ENCODE peak calls at places on chromosomes 16 and 17, in five cellular contexts. B, R, S, D and Z are unnamed samples.

GRCh38 chr17:75829747-75830146 is 14.5 kb downstream of the UNC13D start:
- DNase-seq in B (no peak), R (peak; percentile 61), S (no peak), D (no peak), Z (no peak)

GRCh38 chr16:84086996-84087395 is 29.7 kb downstream of the MBTPS1 start:
- DNase-seq in S (no peak), D (no peak), B (no peak), R (no peak), Z (no peak)

GRCh38 chr16:62041401-62041800 is 5.2 kb upstream of the CDH8 start:
- DNase-seq in D (no peak), B (no peak), R (no peak), S (peak; percentile 45), Z (peak; percentile 27)

GRCh38 chr16:77289331-77289809 is 90.2 kb downstream of the SYCE1L start:
- DNase-seq in B (no peak), D (peak; percentile 59), S (peak; percentile 91), R (no peak), Z (peak; percentile 47)

GRCh38 chr16:50802000-50802399 is 60.1 kb downstream of the CYLD start:
- DNase-seq in R (no peak), D (no peak), S (no peak), B (no peak), Z (no peak)

GRCh38 chr17:43314582-43314981 is 80.8 kb upstream of the RNU2-1 start:
- DNase-seq in S (peak; percentile 38), D (no peak), B (no peak), R (no peak), Z (peak; percentile 3)

GRCh38 chr17:39196191-39196819 is 1.2 kb downstream of the CACNB1 start:
- DNase-seq in S (no peak), B (no peak), R (no peak), D (no peak), Z (peak; percentile 40)

GRCh38 chr17:65576939-65577338 is 15.5 kb upstream of the AXIN2 start:
- DNase-seq in B (no peak), D (no peak), S (no peak), R (no peak), Z (no peak)

GRCh38 chr16:89741342-89742014 is 20.1 kb downstream of the ZNF276 start:
- DNase-seq in D (no peak), B (no peak), R (no peak), S (no peak), Z (no peak)

GRCh38 chr16:50547944-50548658 is at the start of gene NKD1:
- DNase-seq in B (peak; percentile 82), D (peak; percentile 67), S (no peak), R (peak; percentile 88), Z (peak; percentile 41)

GRCh38 chr17:67718325-67718941 is 697 bp downstream of the NOL11 start:
- DNase-seq in S (peak; percentile 29), B (no peak), R (no peak), D (peak; percentile 46), Z (peak; percentile 56)

GRCh38 chr17:78962345-78962983 is 17.3 kb downstream of the LGALS3BP start:
- DNase-seq in D (peak; percentile 66), R (peak; percentile 56), B (no peak), S (no peak), Z (peak; percentile 35)